ENCODE peak calls at places on chromosomes 1 and 21, in four cellular contexts. One of them, this sample, is unnamed.

GRCh38 chr21:21547368-21547953 is 549.3 kb downstream of the NCAM2 start:
- DNase-seq in PC-9: no peak
- DNase-seq in SJSA1: no peak
- DNase-seq in HAP-1: no peak
- DNase-seq in this sample: no peak

GRCh38 chr21:45860493-45861155 is 120.9 kb upstream of the COL6A1 start:
- DNase-seq in PC-9: no peak
- DNase-seq in SJSA1: no peak
- DNase-seq in HAP-1: no peak
- DNase-seq in this sample: no peak

GRCh38 chr1:23913212-23913880 is at the start of gene CNR2:
- DNase-seq in PC-9: no peak
- DNase-seq in SJSA1: no peak
- DNase-seq in HAP-1: no peak
- DNase-seq in this sample: no peak

GRCh38 chr21:14737922-14738321 is 191.8 kb upstream of the SAMSN1 start:
- DNase-seq in PC-9: peak; percentile 6
- DNase-seq in SJSA1: peak; percentile 15
- DNase-seq in HAP-1: peak; percentile 33
- DNase-seq in this sample: peak; percentile 58

GRCh38 chr1:157968503-157968902 is 24.9 kb upstream of the KIRREL1 start:
- DNase-seq in PC-9: no peak
- DNase-seq in SJSA1: peak; percentile 16
- DNase-seq in HAP-1: no peak
- DNase-seq in this sample: no peak

GRCh38 chr21:30479259-30479658 is 908 bp downstream of the KRTAP19-1 start:
- DNase-seq in PC-9: no peak
- DNase-seq in SJSA1: no peak
- DNase-seq in HAP-1: no peak
- DNase-seq in this sample: no peak

GRCh38 chr1:219517031-219517430 is 95.9 kb downstream of the ZC3H11B start:
- DNase-seq in PC-9: peak; percentile 21
- DNase-seq in SJSA1: no peak
- DNase-seq in HAP-1: no peak
- DNase-seq in this sample: no peak

GRCh38 chr1:60753508-60753907 is 328.9 kb upstream of the NFIA start:
- DNase-seq in PC-9: no peak
- DNase-seq in SJSA1: no peak
- DNase-seq in HAP-1: no peak
- DNase-seq in this sample: no peak

GRCh38 chr1:175508320-175509110 is 234.9 kb downstream of the TNR start:
- DNase-seq in PC-9: no peak
- DNase-seq in SJSA1: peak; percentile 19
- DNase-seq in HAP-1: no peak
- DNase-seq in this sample: no peak

GRCh38 chr1:244970236-244970652 is 105.9 kb upstream of the HNRNPU start:
- DNase-seq in PC-9: peak; percentile 81
- DNase-seq in SJSA1: peak; percentile 95
- DNase-seq in HAP-1: peak; percentile 63
- DNase-seq in this sample: peak; percentile 92

GRCh38 chr1:228937851-228938247 is 202.6 kb downstream of the RHOU start:
- DNase-seq in PC-9: no peak
- DNase-seq in SJSA1: no peak
- DNase-seq in HAP-1: no peak
- DNase-seq in this sample: no peak

GRCh38 chr1:23216771-23217420 is 406 bp downstream of the HTR1D start:
- DNase-seq in PC-9: peak; percentile 50
- DNase-seq in SJSA1: no peak
- DNase-seq in HAP-1: no peak
- DNase-seq in this sample: peak; percentile 63

GRCh38 chr1:189708674-189709073 is 769.0 kb downstream of the BRINP3 start:
- DNase-seq in PC-9: no peak
- DNase-seq in SJSA1: no peak
- DNase-seq in HAP-1: no peak
- DNase-seq in this sample: peak; percentile 49

GRCh38 chr21:37341254-37341960 is 25.2 kb upstream of the DYRK1A start:
- DNase-seq in PC-9: no peak
- DNase-seq in SJSA1: no peak
- DNase-seq in HAP-1: no peak
- DNase-seq in this sample: no peak

DNA sequence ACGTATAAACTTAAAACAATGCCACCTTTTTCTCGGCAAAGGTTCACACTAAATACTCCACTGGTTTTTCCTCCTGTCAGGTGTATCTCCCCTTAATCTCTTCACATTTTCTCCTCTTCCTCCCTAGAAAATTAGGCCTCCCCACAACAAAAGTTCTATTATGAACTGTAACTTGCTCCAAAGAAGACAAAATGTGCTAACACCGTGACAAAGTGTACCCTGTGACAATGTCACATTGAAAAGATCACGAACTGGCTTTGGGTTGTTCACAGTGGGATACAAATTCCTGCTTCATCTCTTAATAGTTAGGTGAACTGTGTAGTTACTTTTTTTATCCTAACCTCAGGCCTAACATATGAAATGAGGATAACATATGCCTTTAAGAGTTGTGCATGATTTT is 6.0 kb downstream of the NUCKS1 start:
- DNase-seq in PC-9: no peak
- DNase-seq in SJSA1: no peak
- DNase-seq in HAP-1: no peak
- DNase-seq in this sample: no peak
- H3K36me3 ChIP-seq in PC-9: peaks cover 26% of the 10 kb centered on the region
- H3K36me3 ChIP-seq in SJSA1: peaks cover 83% of the 10 kb centered on the region
- H3K36me3 ChIP-seq in HAP-1: peaks cover 27% of the 10 kb centered on the region
- H3K36me3 ChIP-seq in this sample: no peaks in the 10 kb centered on the region

DNA sequence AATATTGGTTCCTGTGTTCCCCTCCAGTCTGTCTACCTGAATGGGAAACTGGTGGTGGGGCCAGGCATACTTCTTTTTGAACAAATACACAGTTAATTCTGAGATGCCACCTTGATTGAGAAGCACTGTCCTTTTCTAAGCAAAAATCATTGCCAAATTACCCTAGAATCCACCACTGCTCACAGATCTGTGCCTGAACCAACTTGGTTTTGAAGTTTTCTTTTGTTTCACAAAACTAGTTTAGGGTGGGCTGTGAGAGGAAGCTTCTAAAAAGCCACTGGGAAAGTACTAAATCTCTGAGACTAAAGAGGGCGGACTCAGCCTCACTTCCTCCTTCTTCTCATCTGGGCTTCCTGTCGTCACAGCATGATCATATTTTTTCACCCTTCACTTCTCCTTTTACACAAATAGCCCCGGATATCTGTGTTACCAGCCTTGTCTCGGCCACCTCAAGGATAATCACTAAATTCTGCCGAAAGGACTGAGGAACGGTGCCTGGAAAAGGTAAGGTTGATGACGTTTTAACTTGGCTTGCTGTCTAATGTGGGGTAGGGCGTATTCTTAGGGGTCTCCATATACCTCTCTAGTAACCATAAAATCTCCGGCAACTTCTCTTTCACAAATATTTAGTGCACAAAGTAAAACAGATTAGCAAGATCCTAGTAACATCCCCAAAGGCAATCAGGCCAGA is at the start of gene CD53:
- DNase-seq in PC-9: no peak
- DNase-seq in SJSA1: no peak
- DNase-seq in HAP-1: no peak
- DNase-seq in this sample: no peak
- H3K9me3 ChIP-seq in PC-9: no peaks in the 10 kb centered on the region
- H3K9me3 ChIP-seq in SJSA1: no peaks in the 10 kb centered on the region
- H3K9me3 ChIP-seq in HAP-1: no peaks in the 10 kb centered on the region
- H3K9me3 ChIP-seq in this sample: no peaks in the 10 kb centered on the region

DNA sequence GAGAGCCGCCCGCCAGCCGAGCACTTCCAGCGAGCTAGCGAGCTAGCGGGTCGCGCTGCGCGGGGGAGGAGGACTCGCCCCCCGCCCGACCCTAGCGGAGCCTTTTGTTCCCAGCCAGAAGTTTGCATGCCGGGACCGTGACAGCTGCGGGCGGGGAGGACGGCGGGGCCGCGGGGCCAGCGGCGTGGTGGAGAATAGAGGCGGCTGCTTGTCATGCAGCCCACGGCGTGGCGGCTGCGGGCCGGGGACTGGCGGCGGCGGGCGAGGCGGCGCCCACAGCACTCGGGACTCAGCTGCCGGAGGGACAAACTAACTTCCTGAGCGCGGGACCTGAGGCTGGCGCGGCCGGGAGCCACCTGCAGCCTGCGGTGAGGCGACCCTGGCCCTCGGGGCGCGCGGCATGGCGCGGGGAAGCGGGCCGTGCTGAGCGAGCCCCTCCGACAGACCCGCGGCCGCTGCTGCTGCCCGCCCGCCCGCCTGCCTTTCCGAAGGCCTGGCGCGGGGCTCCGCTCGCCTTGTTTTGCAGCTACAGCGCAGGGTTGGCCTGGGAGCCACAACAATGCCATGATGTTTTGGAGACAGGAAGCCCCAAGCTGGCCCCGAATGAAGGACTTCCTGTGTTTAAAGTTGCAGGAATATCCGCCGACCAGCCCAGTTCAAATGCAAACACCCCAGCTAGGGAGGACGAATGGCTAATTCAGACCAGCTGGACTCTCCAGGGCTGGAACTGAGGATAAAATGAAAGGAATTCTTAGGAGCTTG is 82.2 kb upstream of the BMP8A start:
- DNase-seq in PC-9: peak; percentile 46
- DNase-seq in SJSA1: peak; percentile 69
- DNase-seq in HAP-1: peak; percentile 53
- DNase-seq in this sample: peak; percentile 14
- H3K4me1 ChIP-seq in PC-9: peaks cover 60% of the 10 kb centered on the region
- H3K4me1 ChIP-seq in SJSA1: peaks cover 65% of the 10 kb centered on the region
- H3K4me1 ChIP-seq in HAP-1: peaks cover 12% of the 10 kb centered on the region
- H3K4me1 ChIP-seq in this sample: peaks cover 23% of the 10 kb centered on the region

DNA sequence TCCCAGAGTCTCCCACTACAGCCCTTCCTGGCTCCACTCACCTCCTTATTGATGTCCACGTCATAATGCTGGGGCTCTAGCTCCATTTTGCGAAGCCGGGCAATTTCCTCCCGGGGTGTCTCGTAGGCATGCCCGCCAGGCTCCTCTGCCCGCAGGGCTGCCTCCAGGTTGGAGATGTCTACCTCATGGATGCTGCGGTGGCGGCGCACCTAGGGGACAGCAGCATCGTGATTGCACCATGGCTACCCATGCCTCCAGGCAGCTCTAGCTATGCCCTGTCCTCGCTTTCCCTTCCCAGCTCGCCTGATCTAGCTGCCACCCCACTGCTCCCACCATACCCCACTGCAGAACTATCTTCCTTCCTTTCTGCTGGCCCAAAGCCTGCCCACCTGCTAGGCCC is 15.1 kb upstream of the GOLT1A start:
- DNase-seq in PC-9: no peak
- DNase-seq in SJSA1: no peak
- DNase-seq in HAP-1: no peak
- DNase-seq in this sample: no peak
- H3K36me3 ChIP-seq in PC-9: peaks cover 44% of the 10 kb centered on the region
- H3K36me3 ChIP-seq in SJSA1: no peaks in the 10 kb centered on the region
- H3K36me3 ChIP-seq in HAP-1: no peaks in the 10 kb centered on the region
- H3K36me3 ChIP-seq in this sample: peaks cover 2% of the 10 kb centered on the region

GRCh38 chr1:155392898-155393411 is 72.3 kb downstream of the RUSC1 start:
- DNase-seq in PC-9: no peak
- DNase-seq in SJSA1: no peak
- DNase-seq in HAP-1: peak; percentile 22
- DNase-seq in this sample: no peak

GRCh38 chr1:155389831-155390230 is 69.1 kb downstream of the RUSC1 start:
- DNase-seq in PC-9: no peak
- DNase-seq in SJSA1: no peak
- DNase-seq in HAP-1: no peak
- DNase-seq in this sample: no peak
- H3K9me3 ChIP-seq in PC-9: no peaks in the 10 kb centered on the region
- H3K9me3 ChIP-seq in SJSA1: peaks cover 2% of the 10 kb centered on the region
- H3K9me3 ChIP-seq in HAP-1: peaks cover 6% of the 10 kb centered on the region
- H3K9me3 ChIP-seq in this sample: peaks cover 8% of the 10 kb centered on the region

This sample was measured in Caco-2.